ENCODE peak calls at places on chromosomes 3 and 15, in six cellular contexts. Z is neuronal stem cell, J is mesenchymal stem cell, H is H9, S is H1, X is trophoblast cell. F is an unnamed sample.

GRCh38 chr15:31005660-31006059 is 14.2 kb upstream of the MTMR10 start:
- DNase-seq in H (no peak), S (no peak), J (no peak), X (no peak), Z (no peak), F (no peak)

GRCh38 chr15:97931314-97931713 is 29.2 kb upstream of the ARRDC4 start:
- DNase-seq in S (no peak), X (no peak), H (no peak), Z (no peak), J (no peak), F (no peak)

GRCh38 chr3:183629546-183630301 is 5.7 kb upstream of the KLHL24 start:
- DNase-seq in Z (no peak), S (no peak), J (no peak), H (no peak), X (no peak), F (no peak)

GRCh38 chr3:76021376-76021775 is 236.0 kb upstream of the ZNF717 start:
- DNase-seq in J (peak), X (no peak), S (no peak), Z (no peak), H (no peak), F (peak)

GRCh38 chr3:43953814-43954241 is 263.1 kb downstream of the ABHD5 start:
- DNase-seq in J (peak), H (no peak), S (no peak), Z (no peak), X (peak), F (peak)

GRCh38 chr15:82158811-82159210 is 103.7 kb downstream of the EFL1 start:
- DNase-seq in H (no peak), Z (no peak), S (no peak), X (no peak), J (no peak), F (no peak)

GRCh38 chr3:113035387-113035982 is 44.7 kb downstream of the GTPBP8 start:
- DNase-seq in J (peak), X (peak), S (no peak), H (peak), Z (peak), F (peak)

GRCh38 chr3:65575376-65575840 is 463.3 kb downstream of the MAGI1 start:
- DNase-seq in Z (no peak), H (no peak), J (peak), X (peak), S (no peak), F (peak)

GRCh38 chr3:180447156-180447555 is 154.8 kb upstream of the TTC14 start:
- DNase-seq in H (no peak), J (no peak), Z (no peak), X (no peak), S (no peak), F (no peak)

GRCh38 chr3:131174752-131175151 is 148.1 kb downstream of the NEK11 start:
- DNase-seq in H (no peak), Z (no peak), J (peak), X (peak), S (no peak), F (no peak)

GRCh38 chr3:21170964-21171363 is 580.0 kb downstream of the ZNF385D start:
- DNase-seq in J (no peak), H (peak), X (peak), Z (peak), S (peak), F (no peak)

GRCh38 chr3:184602406-184603155 is 41.0 kb downstream of the EPHB3 start:
- DNase-seq in Z (no peak), X (no peak), J (peak), S (no peak), H (peak), F (no peak)

GRCh38 chr3:140469491-140469890 is 208.4 kb upstream of the TRIM42 start:
- DNase-seq in X (no peak), J (no peak), Z (no peak), H (no peak), S (no peak), F (no peak)

GRCh38 chr15:47788685-47789084 is 71.4 kb downstream of the SEMA6D start:
- DNase-seq in S (no peak), Z (no peak), J (peak), X (no peak), H (no peak), F (no peak)

GRCh38 chr3:57199895-57200297 is at the start of gene HESX1:
- DNase-seq in X (no peak), H (peak), S (peak), J (no peak), Z (peak), F (no peak)

GRCh38 chr3:23256741-23257435 is 53.8 kb downstream of the UBE2E2 start:
- DNase-seq in H (no peak), S (no peak), J (no peak), X (peak), Z (no peak), F (no peak)

GRCh38 chr3:97917813-97918536 is 54.3 kb downstream of the RIOX2 start:
- DNase-seq in J (peak), X (peak), H (no peak), S (no peak), Z (no peak), F (peak)

GRCh38 chr3:45553469-45553974 is 41.0 kb upstream of the LIMD1 start:
- DNase-seq in S (no peak), X (peak), H (no peak), J (peak), Z (no peak), F (peak)

GRCh38 chr15:92667291-92667904 is 11.8 kb upstream of the FAM174B start:
- DNase-seq in H (no peak), Z (no peak), X (peak), J (peak), S (no peak), F (no peak)

GRCh38 chr3:160081958-160082533 is 93.4 kb downstream of the IL12A start:
- DNase-seq in S (no peak), J (no peak), H (no peak), Z (no peak), X (peak), F (no peak)

DNA sequence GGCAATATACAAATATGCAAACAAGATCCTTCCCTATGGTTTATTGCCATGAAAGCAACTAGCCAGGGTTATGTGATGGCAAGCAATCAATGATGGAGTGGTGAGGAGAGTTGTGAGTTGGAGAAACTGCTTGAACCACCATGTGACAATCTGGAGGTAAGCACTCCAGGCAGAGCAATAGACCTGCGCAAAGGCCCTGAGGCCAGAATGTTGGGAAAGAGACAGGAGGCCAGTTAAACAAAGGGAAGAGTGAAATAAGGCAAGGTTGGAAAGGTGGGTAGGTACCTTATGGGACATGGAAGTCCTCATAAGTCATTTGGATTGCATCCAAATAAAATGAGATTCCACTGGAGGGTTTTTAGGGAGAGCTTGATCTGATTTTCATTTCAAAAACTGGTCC is 80.0 kb upstream of the WNT5A start:
- DNase-seq in H (no peak), J (no peak), S (no peak), X (peak), Z (no peak), F (no peak)
- H3K27ac ChIP-seq in H (no peak), J (no peak), S (no peak), X (no peak), Z (no peak), F (no peak)

GRCh38 chr3:137852511-137852910 is 88.4 kb downstream of the SOX14 start:
- DNase-seq in J (no peak), X (no peak), H (no peak), S (no peak), Z (peak), F (no peak)
- H3K14ac ChIP-seq in J (no peak), X (no peak), H (no peak), S (no peak), Z (no peak), F (no peak)

GRCh38 chr15:89514186-89514585 is 17.8 kb upstream of the RHCG start:
- DNase-seq in S (no peak), X (no peak), Z (no peak), H (no peak), J (no peak), F (no peak)
- H3K27ac ChIP-seq in S (no peak), X (no peak), Z (no peak), H (no peak), J (no peak), F (no peak)

GRCh38 chr15:26531489-26531888 is 241.4 kb downstream of the GABRB3 start:
- DNase-seq in X (no peak), J (no peak), H (no peak), Z (no peak), S (no peak), F (no peak)
- H3K14ac ChIP-seq in X (no peak), J (no peak), H (no peak), Z (no peak), S (no peak), F (no peak)

DNA sequence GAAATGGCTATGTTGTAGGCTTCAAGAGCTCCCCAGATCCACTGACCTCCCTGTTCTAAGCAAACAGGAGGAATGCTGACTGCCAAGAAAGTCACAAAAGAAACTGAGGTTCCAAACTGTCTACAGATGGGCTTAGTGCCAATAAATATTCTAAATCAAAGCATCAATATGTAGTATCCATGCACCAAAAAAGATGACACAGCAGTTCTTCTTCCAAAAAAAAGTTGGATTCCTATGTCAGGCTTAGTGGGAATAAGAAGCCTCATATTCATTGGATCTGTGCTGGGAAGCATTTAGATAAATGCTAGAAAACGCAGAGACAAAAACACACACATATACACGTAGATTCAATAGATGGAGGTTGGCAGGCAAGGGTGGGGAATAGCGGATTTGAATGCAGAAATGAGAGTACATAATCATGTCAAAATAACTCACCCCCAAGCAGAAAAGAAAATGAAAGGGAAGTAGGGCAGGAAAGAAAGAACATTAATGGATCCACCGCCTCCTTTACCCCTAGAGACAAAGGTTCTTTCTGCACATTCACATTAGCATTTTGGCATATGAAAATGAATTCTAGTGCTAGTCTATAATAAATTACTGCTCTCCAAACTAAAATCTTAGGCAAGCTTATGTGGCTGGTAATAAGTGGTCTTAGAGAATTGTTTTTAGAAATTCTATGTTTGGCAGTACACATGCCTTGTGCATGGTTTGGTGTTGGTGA is 283.6 kb downstream of the LSAMP start:
- DNase-seq in H (no peak), Z (no peak), S (no peak), J (no peak), X (no peak), F (no peak)
- H3K27ac ChIP-seq in H (no peak), Z (no peak), S (no peak), J (no peak), X (no peak), F (no peak)

GRCh38 chr3:35120026-35120425 is 519.3 kb upstream of the ARPP21 start:
- DNase-seq in X (peak), Z (no peak), J (no peak), H (no peak), S (no peak), F (no peak)
- H3K14ac ChIP-seq in X (no peak), Z (no peak), J (no peak), H (no peak), S (no peak), F (no peak)

F was measured in IMR-90.